ENCODE peak calls at places on chromosomes 12 and 14, in seven cellular contexts. F is CD4-positive, alpha-beta memory T cell; T is left ventricle myocardium inferior; Y is right lobe of liver; L is H7; R is adrenal gland; Z is Peyer's patch. V is an unnamed sample.
A peak's percentile ranks its signal among the peaks of the same experiment; 100 is the strongest.

GRCh38 chr12:1851126-1851791 is 30.9 kb downstream of the LRTM2 start:
- DNase-seq in F (no peak), T (no peak), Y (no peak), L (no peak), R (no peak), Z (no peak), V (no peak)

GRCh38 chr12:11071414-11071813 is 9.3 kb upstream of the TAS2R46 start:
- DNase-seq in F (no peak), T (no peak), Y (no peak), L (no peak), R (no peak), Z (no peak), V (peak; percentile 64)

GRCh38 chr12:28961948-28962384 is 187.1 kb upstream of the FAR2 start:
- DNase-seq in F (no peak), T (no peak), Y (no peak), L (no peak), R (no peak), Z (no peak), V (no peak)

GRCh38 chr14:95291859-95292542 is 27.7 kb downstream of the CLMN start:
- DNase-seq in F (no peak), T (peak; percentile 82), Y (no peak), L (no peak), R (peak; percentile 68), Z (no peak), V (no peak)

GRCh38 chr12:26130728-26131127 is 5.9 kb upstream of the BHLHE41 start:
- DNase-seq in F (no peak), T (no peak), Y (no peak), L (no peak), R (no peak), Z (peak; percentile 47), V (no peak)

GRCh38 chr12:65603428-65604351 is 220.6 kb upstream of the HMGA2 start:
- DNase-seq in F (no peak), T (peak; percentile 18), Y (no peak), L (no peak), R (no peak), Z (no peak), V (no peak)

GRCh38 chr14:24713404-24713803 is 79.4 kb upstream of the GZMB start:
- DNase-seq in F (no peak), T (no peak), Y (no peak), L (no peak), R (no peak), Z (no peak), V (peak; percentile 27)

GRCh38 chr14:61769893-61770292 is 7.7 kb downstream of the SNAPC1 start:
- DNase-seq in F (no peak), T (no peak), Y (no peak), L (no peak), R (no peak), Z (no peak), V (no peak)

GRCh38 chr14:100443643-100444042 is 120.5 kb downstream of the SLC25A47 start:
- DNase-seq in F (no peak), T (no peak), Y (no peak), L (no peak), R (no peak), Z (no peak), V (no peak)

GRCh38 chr12:26001530-26001929 is 43.0 kb downstream of the RASSF8 start:
- DNase-seq in F (no peak), T (no peak), Y (no peak), L (no peak), R (no peak), Z (no peak), V (no peak)

GRCh38 chr12:2605301-2605700 is 189.5 kb upstream of the FKBP4 start:
- DNase-seq in F (no peak), T (no peak), Y (no peak), L (no peak), R (no peak), Z (no peak), V (no peak)

GRCh38 chr14:67644428-67644827 is 24.7 kb downstream of the ARG2 start:
- DNase-seq in F (no peak), T (no peak), Y (no peak), L (no peak), R (no peak), Z (no peak), V (no peak)

GRCh38 chr12:56469007-56469930 is 891 bp downstream of the SPRYD4 start:
- DNase-seq in F (no peak), T (no peak), Y (peak; percentile 70), L (no peak), R (peak; percentile 54), Z (no peak), V (no peak)

GRCh38 chr12:100337727-100338126 is 19.1 kb upstream of the SLC17A8 start:
- DNase-seq in F (no peak), T (no peak), Y (no peak), L (no peak), R (no peak), Z (no peak), V (no peak)

GRCh38 chr12:87848248-87848868 is 180.8 kb downstream of the C12orf50 start:
- DNase-seq in F (peak; percentile 30), T (no peak), Y (no peak), L (peak; percentile 6), R (peak; percentile 24), Z (no peak), V (peak; percentile 25)

GRCh38 chr12:91381309-91381804 is 198.7 kb upstream of the DCN start:
- DNase-seq in F (peak; percentile 5), T (peak; percentile 14), Y (no peak), L (peak; percentile 58), R (peak; percentile 78), Z (no peak), V (no peak)

GRCh38 chr12:116426391-116427136 is 132.6 kb upstream of the MAP1LC3B2 start:
- DNase-seq in F (no peak), T (peak; percentile 35), Y (no peak), L (peak; percentile 66), R (no peak), Z (no peak), V (no peak)

GRCh38 chr12:49036029-49036428 is 17.5 kb upstream of the PRKAG1 start:
- DNase-seq in F (no peak), T (no peak), Y (no peak), L (no peak), R (no peak), Z (no peak), V (no peak)

GRCh38 chr12:49037111-49037946 is 18.8 kb upstream of the PRKAG1 start:
- DNase-seq in F (no peak), T (no peak), Y (no peak), L (no peak), R (no peak), Z (no peak), V (no peak)

GRCh38 chr12:49039421-49040363 is 20.9 kb downstream of the KMT2D start:
- DNase-seq in F (no peak), T (no peak), Y (no peak), L (peak; percentile 62), R (no peak), Z (no peak), V (no peak)

GRCh38 chr12:49038291-49038955 is 19.8 kb upstream of the PRKAG1 start:
- DNase-seq in F (no peak), T (no peak), Y (no peak), L (no peak), R (no peak), Z (no peak), V (no peak)

DNA sequence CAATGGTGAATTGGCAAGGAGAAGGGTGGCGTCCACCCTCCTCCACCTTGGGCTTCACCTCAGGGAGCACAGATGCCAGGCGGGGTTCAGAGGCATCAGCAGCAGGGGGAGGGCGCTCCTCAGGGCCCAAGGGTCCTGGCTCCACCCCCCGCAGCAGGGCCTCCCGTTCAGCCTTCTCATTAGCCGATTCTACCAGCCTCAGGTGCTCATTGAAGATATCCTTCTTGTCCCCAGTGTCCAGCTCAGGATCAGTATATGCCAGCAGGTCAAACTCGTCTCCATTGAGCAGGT is 19.3 kb upstream of the PRKAG1 start:
- DNase-seq in F (no peak), T (no peak), Y (no peak), L (no peak), R (no peak), Z (no peak), V (no peak)
- H3K36me3 ChIP-seq in F (peaks cover 78% of the 10 kb centered on the region), T (peaks cover 98% of the 10 kb centered on the region), Y (peaks cover 88% of the 10 kb centered on the region), L (peaks cover 73% of the 10 kb centered on the region), R (no peaks in the 10 kb centered on the region), Z (no peaks in the 10 kb centered on the region), V (peaks cover 54% of the 10 kb centered on the region)

GRCh38 chr14:31377433-31377832 is 42.9 kb downstream of the HEATR5A start:
- DNase-seq in F (no peak), T (no peak), Y (no peak), L (no peak), R (no peak), Z (no peak), V (no peak)
- H3K36me3 ChIP-seq in F (no peaks in the 10 kb centered on the region), T (peaks cover 91% of the 10 kb centered on the region), Y (peaks cover 8% of the 10 kb centered on the region), L (no peaks in the 10 kb centered on the region), R (no peaks in the 10 kb centered on the region), Z (no peaks in the 10 kb centered on the region), V (peaks cover 32% of the 10 kb centered on the region)

DNA sequence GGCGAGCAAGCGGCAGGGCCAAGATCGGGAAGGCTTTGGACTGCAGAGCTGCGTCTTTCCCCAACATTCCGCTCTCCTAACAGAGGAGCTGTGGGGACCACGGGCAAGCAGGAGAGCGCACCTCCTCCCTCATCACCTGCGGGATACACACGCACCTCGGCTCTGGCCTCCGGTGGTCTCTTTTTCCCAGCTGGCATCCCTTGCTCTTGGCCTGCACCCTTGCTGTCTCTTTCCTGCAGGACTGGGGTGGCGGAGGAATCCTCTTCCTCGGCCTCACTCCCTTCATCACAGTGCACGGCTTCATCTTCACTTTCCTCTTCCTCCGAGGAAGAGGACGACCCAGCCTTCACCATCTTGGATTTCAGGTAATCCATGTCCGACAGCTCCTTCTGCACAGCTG is 8.5 kb downstream of the RBM19 start:
- DNase-seq in F (no peak), T (no peak), Y (no peak), L (no peak), R (no peak), Z (no peak), V (no peak)
- H3K36me3 ChIP-seq in F (peaks cover 86% of the 10 kb centered on the region), T (peaks cover 98% of the 10 kb centered on the region), Y (peaks cover 49% of the 10 kb centered on the region), L (peaks cover 25% of the 10 kb centered on the region), R (no peaks in the 10 kb centered on the region), Z (no peaks in the 10 kb centered on the region), V (peaks cover 88% of the 10 kb centered on the region)

GRCh38 chr14:102351023-102351422 is 11.7 kb downstream of the CINP start:
- DNase-seq in F (no peak), T (peak; percentile 30), Y (no peak), L (no peak), R (no peak), Z (no peak), V (no peak)

GRCh38 chr14:102348376-102348775 is 14.3 kb downstream of the CINP start:
- DNase-seq in F (no peak), T (no peak), Y (no peak), L (no peak), R (no peak), Z (no peak), V (no peak)

GRCh38 chr14:102352213-102352612 is 10.5 kb downstream of the CINP start:
- DNase-seq in F (no peak), T (no peak), Y (no peak), L (no peak), R (no peak), Z (no peak), V (no peak)

GRCh38 chr14:102356280-102356679 is 6.4 kb downstream of the CINP start:
- DNase-seq in F (no peak), T (no peak), Y (no peak), L (no peak), R (no peak), Z (no peak), V (no peak)

DNA sequence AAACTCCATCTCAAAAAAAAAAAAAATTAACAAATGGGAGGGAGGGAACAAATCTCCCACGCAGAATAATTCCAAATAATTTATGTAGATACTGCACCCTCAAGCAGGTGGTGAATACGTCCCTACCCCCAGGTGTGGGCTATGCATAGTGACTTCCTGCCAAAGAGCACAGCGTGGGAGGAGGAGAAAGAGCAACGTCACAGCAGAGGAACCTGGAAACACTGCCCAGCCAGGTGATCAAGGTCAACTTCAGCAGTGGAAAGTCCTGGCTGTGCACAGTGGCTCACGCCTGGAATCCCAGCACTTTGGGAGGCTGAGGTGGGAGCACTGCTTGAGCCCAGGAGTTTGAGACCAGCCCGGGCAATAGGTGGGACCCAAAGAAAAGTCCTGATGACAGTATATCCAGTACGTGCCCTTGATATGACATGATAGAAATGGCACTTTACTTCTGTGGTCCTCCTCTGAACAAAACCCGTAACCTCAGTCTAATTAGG is 9.5 kb downstream of the CINP start:
- DNase-seq in F (no peak), T (no peak), Y (no peak), L (no peak), R (no peak), Z (no peak), V (no peak)
- H3K36me3 ChIP-seq in F (peaks cover 44% of the 10 kb centered on the region), T (peaks cover 85% of the 10 kb centered on the region), Y (peaks cover 74% of the 10 kb centered on the region), L (peaks cover 1% of the 10 kb centered on the region), R (no peaks in the 10 kb centered on the region), Z (no peaks in the 10 kb centered on the region), V (peaks cover 14% of the 10 kb centered on the region)

V was measured in HepG2.